ENCODE peak calls at places on chromosomes 6 and 20, in four cellular contexts. One of them, this sample, is unnamed.

GRCh38 chr6:31930962-31931361 is 3.4 kb downstream of the C2 start:
- DNase-seq in GM20000: no peak
- DNase-seq in pancreas: no peak
- DNase-seq in brain microvascular endothelial cell: no peak
- DNase-seq in this sample: no peak

GRCh38 chr20:20894753-20895152 is 182.3 kb upstream of the RALGAPA2 start:
- DNase-seq in GM20000: no peak
- DNase-seq in pancreas: no peak
- DNase-seq in brain microvascular endothelial cell: no peak
- DNase-seq in this sample: no peak

GRCh38 chr6:47083586-47084047 is 41.5 kb upstream of the ADGRF1 start:
- DNase-seq in GM20000: no peak
- DNase-seq in pancreas: peak; percentile 86
- DNase-seq in brain microvascular endothelial cell: peak; percentile 19
- DNase-seq in this sample: no peak

GRCh38 chr20:478949-479429 is 16.7 kb upstream of the TBC1D20 start:
- DNase-seq in GM20000: peak; percentile 54
- DNase-seq in pancreas: no peak
- DNase-seq in brain microvascular endothelial cell: peak; percentile 63
- DNase-seq in this sample: no peak

GRCh38 chr6:134674562-134674961 is 275.3 kb downstream of the ALDH8A1 start:
- DNase-seq in pancreas: no peak
- DNase-seq in brain microvascular endothelial cell: no peak
- DNase-seq in GM20000: no peak
- DNase-seq in this sample: no peak

GRCh38 chr6:6725120-6725833 is 136.8 kb downstream of the LY86 start:
- DNase-seq in brain microvascular endothelial cell: no peak
- DNase-seq in pancreas: no peak
- DNase-seq in GM20000: no peak
- DNase-seq in this sample: no peak

GRCh38 chr20:58515240-58516212 is at the start of gene APCDD1L:
- DNase-seq in brain microvascular endothelial cell: no peak
- DNase-seq in pancreas: no peak
- DNase-seq in GM20000: no peak
- DNase-seq in this sample: no peak

GRCh38 chr6:34338811-34339210 is 53.7 kb downstream of the NUDT3 start:
- DNase-seq in brain microvascular endothelial cell: no peak
- DNase-seq in GM20000: no peak
- DNase-seq in pancreas: no peak
- DNase-seq in this sample: no peak

GRCh38 chr6:17043148-17043522 is 58.7 kb upstream of the STMND1 start:
- DNase-seq in GM20000: no peak
- DNase-seq in brain microvascular endothelial cell: no peak
- DNase-seq in pancreas: no peak
- DNase-seq in this sample: no peak

GRCh38 chr6:132919028-132919427 is 104.7 kb downstream of the RPS12 start:
- DNase-seq in GM20000: no peak
- DNase-seq in brain microvascular endothelial cell: peak; percentile 17
- DNase-seq in pancreas: no peak
- DNase-seq in this sample: no peak

GRCh38 chr20:63941282-63942060 is 14.7 kb downstream of the UCKL1 start:
- DNase-seq in pancreas: peak; percentile 24
- DNase-seq in GM20000: peak; percentile 71
- DNase-seq in brain microvascular endothelial cell: no peak
- DNase-seq in this sample: peak; percentile 39

GRCh38 chr20:16388731-16389130 is 184.5 kb downstream of the KIF16B start:
- DNase-seq in brain microvascular endothelial cell: no peak
- DNase-seq in GM20000: peak; percentile 28
- DNase-seq in pancreas: no peak
- DNase-seq in this sample: no peak

GRCh38 chr6:77133031-77133430 is 330.3 kb downstream of the HTR1B start:
- DNase-seq in pancreas: no peak
- DNase-seq in GM20000: no peak
- DNase-seq in brain microvascular endothelial cell: no peak
- DNase-seq in this sample: no peak
- TF ChIP-seq CTCF in pancreas: no peak
- TF ChIP-seq CTCF in GM20000: no peak
- TF ChIP-seq CTCF in brain microvascular endothelial cell: no peak
- TF ChIP-seq CTCF in this sample: no peak

GRCh38 chr6:148578489-148578814 is 168.4 kb upstream of the UST start:
- DNase-seq in pancreas: no peak
- DNase-seq in GM20000: no peak
- DNase-seq in brain microvascular endothelial cell: no peak
- DNase-seq in this sample: no peak
- TF ChIP-seq CTCF in pancreas: no peak
- TF ChIP-seq CTCF in GM20000: no peak
- TF ChIP-seq CTCF in brain microvascular endothelial cell: no peak
- TF ChIP-seq CTCF in this sample: peak; percentile 5

DNA sequence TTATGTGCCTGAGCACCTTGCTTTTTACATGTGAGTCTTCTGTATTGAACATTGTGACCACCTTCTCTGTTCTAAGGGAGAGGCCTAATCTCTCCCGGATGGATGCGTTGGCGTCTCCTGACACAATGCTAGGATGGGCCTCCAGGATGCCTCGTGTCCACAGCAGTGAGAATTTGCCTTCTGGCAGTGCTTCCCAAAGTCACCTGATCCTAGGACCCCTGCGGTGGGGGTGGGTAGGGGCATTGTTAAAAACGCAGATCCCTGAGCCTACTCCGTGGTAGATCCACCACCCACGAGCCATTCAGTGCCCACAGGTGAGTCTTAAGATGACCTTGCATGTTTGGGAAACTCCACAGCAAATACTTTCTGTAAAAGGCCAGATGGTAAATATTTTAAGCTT is 106.8 kb upstream of the IYD start:
- DNase-seq in GM20000: no peak
- DNase-seq in brain microvascular endothelial cell: no peak
- DNase-seq in pancreas: no peak
- DNase-seq in this sample: no peak
- TF ChIP-seq CTCF in GM20000: no peak
- TF ChIP-seq CTCF in brain microvascular endothelial cell: no peak
- TF ChIP-seq CTCF in pancreas: no peak
- TF ChIP-seq CTCF in this sample: no peak

DNA sequence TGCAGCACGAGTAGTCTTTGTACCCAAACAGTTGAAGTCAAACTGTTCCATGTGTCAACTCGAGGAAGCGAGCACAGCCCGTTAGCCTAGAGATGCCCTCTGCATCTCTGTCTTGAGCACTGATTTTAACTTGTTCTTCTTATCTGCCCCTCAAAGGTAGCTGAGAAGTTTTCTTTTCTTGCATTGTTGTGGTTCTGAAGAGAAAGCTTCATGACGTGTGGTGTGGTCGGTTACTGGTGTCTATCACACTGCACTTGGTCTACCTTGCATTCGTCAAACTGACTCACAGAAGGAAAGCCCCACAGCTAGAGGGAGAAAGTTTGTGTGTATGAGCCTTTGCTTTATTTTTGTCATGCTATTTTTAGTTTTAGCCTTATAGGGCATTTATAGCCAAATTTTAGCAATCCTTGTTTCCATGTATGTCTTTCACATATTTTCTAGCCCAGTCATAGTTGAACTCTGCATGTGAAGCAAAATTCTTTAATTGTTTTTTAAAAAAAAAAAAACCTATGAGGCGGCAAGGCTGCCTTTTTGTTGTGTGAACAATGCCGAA is 115.1 kb downstream of the JAG1 start:
- DNase-seq in pancreas: no peak
- DNase-seq in brain microvascular endothelial cell: peak; percentile 99
- DNase-seq in GM20000: peak; percentile 44
- DNase-seq in this sample: peak; percentile 31
- TF ChIP-seq CTCF in pancreas: no peak
- TF ChIP-seq CTCF in brain microvascular endothelial cell: peak; percentile 55
- TF ChIP-seq CTCF in GM20000: no peak
- TF ChIP-seq CTCF in this sample: no peak

GRCh38 chr6:52749546-52750152 is 13.6 kb downstream of the GSTA2 start:
- DNase-seq in brain microvascular endothelial cell: no peak
- DNase-seq in pancreas: no peak
- DNase-seq in GM20000: no peak
- DNase-seq in this sample: no peak
- TF ChIP-seq CTCF in brain microvascular endothelial cell: no peak
- TF ChIP-seq CTCF in pancreas: no peak
- TF ChIP-seq CTCF in GM20000: no peak
- TF ChIP-seq CTCF in this sample: no peak

DNA sequence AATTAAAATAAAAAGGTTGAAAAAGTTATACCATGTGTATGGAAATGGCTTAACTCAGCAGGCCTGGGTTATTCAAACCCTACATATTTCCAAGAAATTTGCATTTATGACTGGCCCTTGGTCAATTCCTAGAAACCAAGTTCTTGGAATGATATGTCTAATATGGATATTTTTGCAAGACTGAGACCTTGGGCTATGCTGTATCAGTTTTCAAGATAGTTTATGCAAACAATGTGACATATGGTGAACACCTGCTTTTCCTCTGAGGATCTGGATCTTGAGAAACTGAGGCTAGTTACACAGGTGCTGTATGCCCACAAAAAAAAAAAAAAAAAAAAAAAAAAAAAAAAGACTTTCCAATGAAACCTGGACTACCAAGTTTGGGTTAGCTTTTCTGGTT is 536.9 kb upstream of the HS3ST5 start:
- DNase-seq in GM20000: no peak
- DNase-seq in pancreas: no peak
- DNase-seq in brain microvascular endothelial cell: no peak
- DNase-seq in this sample: no peak
- TF ChIP-seq CTCF in GM20000: no peak
- TF ChIP-seq CTCF in pancreas: no peak
- TF ChIP-seq CTCF in brain microvascular endothelial cell: no peak
- TF ChIP-seq CTCF in this sample: no peak

This sample was measured in natural killer cell.